ENCODE peak calls at places on chromosome 12, in ten cellular contexts. H is CD4-positive, CD25-positive, alpha-beta regulatory T cell; F is ovary; O is left ventricle myocardium inferior; B is Panc1; P is left lung; U is prostate gland; Q is esophagus squamous epithelium; A is endothelial cell of umbilical vein; W is pancreas. N is an unnamed sample.

GRCh38 chr12:107480836-107481608 is 204.6 kb upstream of the PWP1 start:
- DNase-seq in O (no peak), H (no peak), U (no peak), B (no peak), W (no peak), F (no peak), P (no peak), A (no peak), Q (no peak), N (no peak)

GRCh38 chr12:73465106-73465505 is 1072.5 kb upstream of the ATXN7L3B start:
- DNase-seq in H (no peak), P (peak), U (no peak), A (no peak), W (no peak), Q (no peak), O (no peak), F (no peak), B (no peak), N (no peak)

GRCh38 chr12:1825382-1826102 is 5.2 kb downstream of the LRTM2 start:
- DNase-seq in W (no peak), P (peak), O (no peak), Q (no peak), B (no peak), U (no peak), H (no peak), F (no peak), A (no peak), N (no peak)

GRCh38 chr12:70971395-70971794 is 50.9 kb upstream of the PTPRR start:
- DNase-seq in O (no peak), P (no peak), Q (no peak), U (no peak), F (no peak), W (no peak), H (no peak), B (no peak), A (no peak), N (no peak)

GRCh38 chr12:28129031-28129430 is 61.2 kb upstream of the CCDC91 start:
- DNase-seq in P (no peak), Q (no peak), A (no peak), H (no peak), U (no peak), O (no peak), F (no peak), B (no peak), W (no peak), N (no peak)

GRCh38 chr12:130017571-130018449 is 114.0 kb upstream of the TMEM132D start:
- DNase-seq in H (no peak), U (no peak), P (no peak), W (no peak), A (no peak), B (no peak), Q (no peak), F (no peak), O (no peak), N (peak)

GRCh38 chr12:119835068-119835467 is 42.1 kb downstream of the CIT start:
- DNase-seq in A (no peak), B (no peak), W (no peak), U (no peak), O (no peak), Q (no peak), H (no peak), F (no peak), P (no peak), N (no peak)

GRCh38 chr12:105798249-105798835 is 340.4 kb downstream of the NUAK1 start:
- DNase-seq in W (no peak), U (no peak), O (no peak), H (no peak), Q (no peak), B (no peak), A (no peak), P (no peak), F (no peak), N (no peak)

GRCh38 chr12:109771746-109772621 is 58.4 kb downstream of the FAM222A start:
- DNase-seq in B (no peak), W (no peak), P (no peak), A (no peak), Q (no peak), O (no peak), F (peak), H (no peak), U (no peak), N (no peak)

GRCh38 chr12:132711169-132711843 is 664 bp downstream of the PGAM5 start:
- DNase-seq in F (no peak), A (peak), Q (no peak), O (no peak), H (peak), U (no peak), B (no peak), P (peak), W (no peak), N (no peak)

GRCh38 chr12:45415393-45415817 is 199.5 kb downstream of the ANO6 start:
- DNase-seq in F (no peak), P (no peak), H (no peak), B (peak), O (peak), U (no peak), W (no peak), Q (no peak), A (peak), N (no peak)

GRCh38 chr12:18054925-18055324 is 35.1 kb downstream of the RERGL start:
- DNase-seq in U (no peak), A (no peak), F (no peak), P (no peak), Q (no peak), B (no peak), W (no peak), O (no peak), H (no peak), N (no peak)

GRCh38 chr12:9902539-9903228 is 21.4 kb downstream of the KLRF2 start:
- DNase-seq in P (no peak), B (no peak), U (no peak), O (no peak), F (no peak), Q (no peak), W (no peak), H (no peak), A (no peak), N (no peak)

GRCh38 chr12:107616941-107617340 is 68.7 kb upstream of the PWP1 start:
- DNase-seq in B (no peak), A (no peak), O (no peak), P (no peak), F (no peak), W (no peak), Q (no peak), U (no peak), H (no peak), N (no peak)

GRCh38 chr12:59873136-59873535 is 277.3 kb downstream of the SLC16A7 start:
- DNase-seq in U (no peak), O (no peak), B (no peak), A (no peak), W (no peak), H (no peak), F (no peak), P (no peak), Q (no peak), N (no peak)

GRCh38 chr12:39441189-39441962 is 1.5 kb downstream of the KIF21A start:
- DNase-seq in B (no peak), W (no peak), H (no peak), U (no peak), O (no peak), A (no peak), P (no peak), F (no peak), Q (no peak), N (no peak)

GRCh38 chr12:2294651-2295475 is 242.1 kb downstream of the CACNA1C start:
- DNase-seq in H (no peak), Q (no peak), F (no peak), P (peak), B (no peak), A (no peak), W (no peak), U (no peak), O (no peak), N (no peak)

GRCh38 chr12:27970981-27971489 is 1.5 kb downstream of the PTHLH start:
- DNase-seq in A (no peak), H (no peak), P (no peak), U (no peak), Q (no peak), F (no peak), O (no peak), B (no peak), W (no peak), N (no peak)

GRCh38 chr12:62631531-62632520 is 165.2 kb downstream of the MON2 start:
- DNase-seq in O (peak), P (peak), U (peak), F (peak), Q (no peak), A (peak), W (peak), B (peak), H (no peak), N (peak)

GRCh38 chr12:109449845-109450532 is 27.1 kb downstream of the KCTD10 start:
- DNase-seq in F (no peak), W (no peak), H (no peak), Q (no peak), A (no peak), B (no peak), O (no peak), P (no peak), U (no peak), N (no peak)

GRCh38 chr12:109728921-109729836 is 15.6 kb downstream of the FAM222A start:
- DNase-seq in P (peak), Q (no peak), F (peak), B (no peak), U (peak), W (peak), A (no peak), O (peak), H (no peak), N (no peak)

GRCh38 chr12:9647825-9648700 is 21.4 kb upstream of the CLEC2D start:
- DNase-seq in A (peak), F (peak), U (peak), O (peak), W (peak), P (peak), Q (peak), B (no peak), H (peak), N (no peak)

GRCh38 chr12:17108877-17109520 is 503.0 kb upstream of the LMO3 start:
- DNase-seq in H (no peak), A (no peak), B (no peak), W (no peak), F (no peak), U (no peak), P (no peak), O (no peak), Q (no peak), N (no peak)

GRCh38 chr12:94099191-94099983 is 49.0 kb upstream of the PLXNC1 start:
- DNase-seq in Q (no peak), F (no peak), A (peak), H (no peak), B (peak), W (no peak), P (no peak), U (no peak), O (no peak), N (no peak)

GRCh38 chr12:95700316-95700785 is 90.2 kb downstream of the NTN4 start:
- DNase-seq in H (no peak), Q (no peak), A (no peak), U (no peak), F (no peak), B (no peak), O (no peak), W (no peak), P (no peak), N (no peak)
- H3K27ac ChIP-seq in H (no peak), Q (no peak), A (no peak), U (no peak), F (no peak), B (no peak), O (peak), W (no peak), P (no peak), N (no peak)

DNA sequence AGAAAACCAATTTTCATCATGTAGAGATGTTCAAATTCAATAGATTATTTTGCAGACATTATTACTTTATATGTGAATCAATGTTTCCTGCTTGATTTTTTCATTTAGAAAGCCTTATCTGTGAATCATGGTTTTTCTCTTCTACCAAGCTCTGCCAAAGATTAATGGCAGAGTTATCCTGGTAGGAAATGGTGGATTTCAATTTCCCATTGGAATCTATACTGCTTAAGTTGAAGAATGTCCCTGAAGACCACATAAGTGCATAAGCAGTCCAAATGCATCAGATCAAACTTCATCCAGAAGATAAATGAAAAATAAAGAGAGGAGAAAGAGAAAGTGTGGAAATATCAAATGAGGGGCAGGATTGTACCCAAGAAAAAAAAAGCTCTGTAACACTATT is 5.0 kb downstream of the LUM start:
- DNase-seq in B (no peak), F (no peak), A (no peak), Q (no peak), O (no peak), W (no peak), H (no peak), P (no peak), U (no peak), N (no peak)
- H3K27ac ChIP-seq in B (no peak), F (no peak), A (no peak), Q (no peak), O (peak), W (no peak), H (no peak), P (no peak), U (no peak), N (no peak)

GRCh38 chr12:13422291-13422690 is 225.8 kb downstream of the EMP1 start:
- DNase-seq in H (no peak), F (no peak), Q (no peak), U (no peak), O (no peak), W (no peak), P (no peak), B (no peak), A (no peak), N (no peak)
- H3K27ac ChIP-seq in H (no peak), F (no peak), Q (no peak), U (no peak), O (no peak), W (no peak), P (no peak), B (no peak), A (no peak), N (no peak)

GRCh38 chr12:95553202-95553943 is 2.1 kb upstream of the USP44 start:
- DNase-seq in O (no peak), U (no peak), W (no peak), A (no peak), Q (no peak), B (no peak), F (no peak), H (no peak), P (no peak), N (no peak)

GRCh38 chr12:95549392-95550084 is 1.7 kb downstream of the USP44 start:
- DNase-seq in W (no peak), Q (no peak), A (no peak), U (no peak), F (no peak), O (no peak), H (no peak), B (no peak), P (no peak), N (no peak)

GRCh38 chr12:95551913-95552516 is 739 bp upstream of the USP44 start:
- DNase-seq in F (no peak), P (no peak), O (no peak), W (no peak), U (no peak), H (peak), A (no peak), B (no peak), Q (no peak), N (no peak)

GRCh38 chr12:95548539-95549391 is 2.5 kb downstream of the USP44 start:
- DNase-seq in O (peak), A (peak), B (no peak), F (peak), H (peak), U (peak), W (peak), P (peak), Q (no peak), N (peak)

DNA sequence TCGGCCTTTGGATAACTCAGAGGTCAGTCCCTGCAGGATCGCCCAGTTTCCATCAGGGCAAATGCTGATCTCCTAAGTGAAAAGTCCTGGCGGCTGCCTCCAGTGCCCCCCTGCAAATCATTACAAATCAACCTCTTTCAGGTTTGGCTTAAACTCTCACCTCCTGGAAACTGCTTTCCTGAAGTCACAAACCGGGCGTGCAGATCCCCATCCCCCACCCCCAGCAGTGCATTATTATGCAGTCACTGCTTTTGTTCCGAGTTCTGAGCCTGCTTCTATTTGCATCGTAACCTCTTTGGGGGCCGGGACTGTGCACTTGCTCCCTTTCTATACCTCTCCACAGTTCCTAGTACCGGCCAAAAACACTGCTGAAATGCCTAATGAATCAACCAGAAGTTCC is at the start of gene USP44:
- DNase-seq in U (no peak), P (no peak), W (no peak), B (no peak), Q (no peak), H (no peak), O (no peak), F (no peak), A (no peak), N (no peak)
- H3K27ac ChIP-seq in U (no peak), P (no peak), W (no peak), B (no peak), Q (no peak), H (no peak), O (no peak), F (no peak), A (no peak), N (no peak)

GRCh38 chr12:89948266-89949175 is 239.9 kb upstream of the ATP2B1 start:
- DNase-seq in W (no peak), F (no peak), O (no peak), Q (no peak), U (no peak), A (peak), P (no peak), H (no peak), B (no peak), N (no peak)

GRCh38 chr12:89945123-89945522 is 236.5 kb upstream of the ATP2B1 start:
- DNase-seq in P (no peak), B (no peak), O (no peak), A (no peak), U (no peak), H (no peak), F (no peak), W (no peak), Q (no peak), N (no peak)

GRCh38 chr12:89946518-89946917 is 237.9 kb upstream of the ATP2B1 start:
- DNase-seq in P (no peak), F (no peak), O (no peak), W (no peak), U (no peak), B (no peak), A (no peak), Q (no peak), H (no peak), N (no peak)

GRCh38 chr12:89949457-89950195 is 241.0 kb upstream of the ATP2B1 start:
- DNase-seq in W (no peak), O (no peak), B (peak), H (peak), Q (no peak), F (no peak), A (peak), P (no peak), U (peak), N (no peak)

DNA sequence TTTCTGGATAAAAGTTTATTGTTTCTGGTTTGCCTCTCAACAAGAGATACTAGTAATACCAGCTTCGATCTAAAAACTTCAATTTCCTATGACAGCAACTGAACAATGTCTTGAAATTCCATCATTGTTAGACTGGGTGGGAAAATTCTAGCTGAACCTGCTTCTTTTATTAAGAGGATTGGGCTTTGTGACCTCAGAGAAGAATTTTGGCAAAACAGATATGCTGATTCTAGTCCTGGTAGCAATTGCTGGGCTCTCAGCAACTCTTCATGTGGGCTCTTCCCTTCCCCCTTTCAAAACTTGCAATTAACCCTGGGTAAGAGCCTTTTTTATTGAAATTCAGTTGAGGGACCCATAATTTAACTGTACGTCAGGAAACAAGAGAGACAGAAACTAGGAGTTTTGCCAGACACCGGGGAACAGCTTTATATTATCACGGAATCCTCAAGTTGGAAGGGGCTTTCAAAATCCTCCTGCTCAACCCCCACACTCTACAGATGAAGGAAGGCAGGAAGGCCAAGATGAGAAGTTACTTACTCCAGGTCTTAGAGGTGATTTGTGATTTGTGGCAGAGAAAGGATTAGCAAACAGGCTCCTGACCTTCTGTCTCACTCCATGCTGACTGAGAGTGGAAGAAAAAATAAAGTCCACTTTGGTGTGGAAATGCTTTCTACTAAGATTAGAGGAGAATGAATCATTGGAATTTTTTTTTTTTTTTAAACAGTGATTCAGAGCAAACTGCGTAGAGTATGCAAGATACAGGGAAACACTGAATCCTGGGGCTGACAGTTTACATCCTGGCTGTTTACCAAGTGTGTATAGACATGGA is 239.0 kb upstream of the ATP2B1 start:
- DNase-seq in U (no peak), F (no peak), H (no peak), P (no peak), W (no peak), A (peak), O (no peak), Q (no peak), B (peak), N (no peak)
- H3K27ac ChIP-seq in U (no peak), F (peak), H (peak), P (peak), W (peak), A (peak), O (no peak), Q (peak), B (peak), N (no peak)

DNA sequence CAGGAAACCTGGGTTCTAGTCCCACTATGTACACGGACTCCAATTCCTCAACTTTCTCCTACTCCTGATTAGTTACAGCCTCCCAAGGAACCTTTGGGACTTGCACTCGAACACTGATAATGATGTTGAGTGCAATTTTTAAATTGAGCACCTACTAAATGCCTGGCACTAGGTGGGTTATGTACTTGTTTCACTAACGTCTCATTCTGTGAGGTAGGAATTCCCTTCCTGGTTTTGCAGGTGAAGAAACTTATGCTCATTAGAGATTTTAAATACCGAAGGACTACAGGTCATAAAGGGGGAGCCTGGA is 536 bp downstream of the PARPBP start:
- DNase-seq in U (no peak), Q (no peak), B (no peak), H (no peak), P (no peak), O (no peak), F (no peak), W (no peak), A (no peak), N (no peak)
- H3K27ac ChIP-seq in U (peak), Q (peak), B (peak), H (peak), P (peak), O (no peak), F (no peak), W (no peak), A (peak), N (no peak)

DNA sequence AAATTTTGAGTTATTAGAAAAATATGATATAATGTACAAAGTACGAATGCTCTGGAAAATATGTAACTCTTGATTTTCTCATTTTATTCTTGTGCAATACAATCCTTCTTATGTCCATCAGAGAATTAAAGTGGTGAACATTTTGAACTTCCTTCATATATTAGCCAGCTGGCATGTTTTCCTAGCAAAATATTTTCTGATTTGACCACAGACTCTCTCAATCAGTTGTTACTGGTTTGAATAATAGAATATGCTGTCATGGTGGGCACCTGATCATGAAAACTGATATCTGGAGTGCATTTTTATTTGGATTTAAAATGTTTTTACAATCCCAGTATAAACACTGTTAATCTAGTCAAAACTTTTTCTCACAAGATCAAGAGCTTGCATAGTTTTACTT is 24.2 kb downstream of the PARPBP start:
- DNase-seq in P (no peak), O (no peak), W (no peak), U (no peak), F (no peak), B (no peak), Q (no peak), A (no peak), H (no peak), N (no peak)
- H3K27ac ChIP-seq in P (no peak), O (no peak), W (no peak), U (no peak), F (no peak), B (no peak), Q (no peak), A (no peak), H (no peak), N (no peak)

GRCh38 chr12:26631846-26632245 is 201.1 kb downstream of the ITPR2 start:
- DNase-seq in Q (no peak), F (no peak), U (no peak), B (no peak), P (no peak), O (no peak), W (no peak), H (no peak), A (peak), N (no peak)
- H3K27ac ChIP-seq in Q (no peak), F (no peak), U (no peak), B (no peak), P (no peak), O (no peak), W (no peak), H (no peak), A (peak), N (no peak)

GRCh38 chr12:89156324-89156723 is 196.0 kb downstream of the DUSP6 start:
- DNase-seq in A (peak), H (no peak), O (no peak), W (no peak), Q (no peak), F (no peak), U (no peak), B (no peak), P (no peak), N (no peak)
- H3K27ac ChIP-seq in A (peak), H (no peak), O (peak), W (no peak), Q (peak), F (no peak), U (no peak), B (no peak), P (peak), N (no peak)